ENCODE peak calls at places on chromosomes 12 and 14, in ten cellular contexts. One of them, this sample, is unnamed.

GRCh38 chr12:48985475-48985897 is 7.4 kb downstream of the WNT1 start:
- DNase-seq in HCT116: no peak
- DNase-seq in stomach: no peak
- DNase-seq in cardiac muscle cell: peak
- DNase-seq in transverse colon: peak
- DNase-seq in CD8-positive, alpha-beta T cell: no peak
- DNase-seq in ovary: no peak
- DNase-seq in tibial artery: no peak
- DNase-seq in tibial nerve: no peak
- DNase-seq in uterus: no peak
- DNase-seq in this sample: no peak

GRCh38 chr12:69204191-69204590 is 35.2 kb upstream of the CPSF6 start:
- DNase-seq in HCT116: no peak
- DNase-seq in stomach: no peak
- DNase-seq in cardiac muscle cell: no peak
- DNase-seq in transverse colon: no peak
- DNase-seq in CD8-positive, alpha-beta T cell: no peak
- DNase-seq in ovary: no peak
- DNase-seq in tibial artery: no peak
- DNase-seq in tibial nerve: no peak
- DNase-seq in uterus: no peak
- DNase-seq in this sample: peak

GRCh38 chr12:78530065-78530765 is 334.4 kb upstream of the SYT1 start:
- DNase-seq in HCT116: no peak
- DNase-seq in stomach: no peak
- DNase-seq in cardiac muscle cell: no peak
- DNase-seq in transverse colon: no peak
- DNase-seq in CD8-positive, alpha-beta T cell: no peak
- DNase-seq in ovary: no peak
- DNase-seq in tibial artery: no peak
- DNase-seq in tibial nerve: no peak
- DNase-seq in uterus: no peak
- DNase-seq in this sample: no peak

GRCh38 chr14:68977137-68977740 is 1.9 kb downstream of the ACTN1 start:
- DNase-seq in HCT116: no peak
- DNase-seq in stomach: no peak
- DNase-seq in cardiac muscle cell: peak
- DNase-seq in transverse colon: no peak
- DNase-seq in CD8-positive, alpha-beta T cell: no peak
- DNase-seq in ovary: no peak
- DNase-seq in tibial artery: peak
- DNase-seq in tibial nerve: no peak
- DNase-seq in uterus: no peak
- DNase-seq in this sample: no peak

GRCh38 chr12:10113920-10114319 is 15.1 kb upstream of the CLEC1A start:
- DNase-seq in HCT116: no peak
- DNase-seq in stomach: no peak
- DNase-seq in cardiac muscle cell: no peak
- DNase-seq in transverse colon: no peak
- DNase-seq in CD8-positive, alpha-beta T cell: no peak
- DNase-seq in ovary: no peak
- DNase-seq in tibial artery: no peak
- DNase-seq in tibial nerve: no peak
- DNase-seq in uterus: no peak
- DNase-seq in this sample: no peak

GRCh38 chr12:104805186-104805585 is 152.9 kb downstream of the SLC41A2 start:
- DNase-seq in HCT116: no peak
- DNase-seq in stomach: no peak
- DNase-seq in cardiac muscle cell: no peak
- DNase-seq in transverse colon: no peak
- DNase-seq in CD8-positive, alpha-beta T cell: no peak
- DNase-seq in ovary: no peak
- DNase-seq in tibial artery: no peak
- DNase-seq in tibial nerve: no peak
- DNase-seq in uterus: no peak
- DNase-seq in this sample: no peak

GRCh38 chr12:42420385-42420784 is 94.4 kb downstream of the PPHLN1 start:
- DNase-seq in HCT116: no peak
- DNase-seq in stomach: no peak
- DNase-seq in cardiac muscle cell: no peak
- DNase-seq in transverse colon: no peak
- DNase-seq in CD8-positive, alpha-beta T cell: no peak
- DNase-seq in ovary: no peak
- DNase-seq in tibial artery: no peak
- DNase-seq in tibial nerve: no peak
- DNase-seq in uterus: no peak
- DNase-seq in this sample: no peak

GRCh38 chr12:92553389-92553788 is 149.4 kb upstream of the PLEKHG7 start:
- DNase-seq in HCT116: no peak
- DNase-seq in stomach: peak
- DNase-seq in cardiac muscle cell: peak
- DNase-seq in transverse colon: no peak
- DNase-seq in CD8-positive, alpha-beta T cell: no peak
- DNase-seq in ovary: no peak
- DNase-seq in tibial artery: peak
- DNase-seq in tibial nerve: no peak
- DNase-seq in uterus: peak
- DNase-seq in this sample: no peak

GRCh38 chr14:51744372-51745150 is 92.9 kb downstream of the FRMD6 start:
- DNase-seq in HCT116: no peak
- DNase-seq in stomach: no peak
- DNase-seq in cardiac muscle cell: no peak
- DNase-seq in transverse colon: no peak
- DNase-seq in CD8-positive, alpha-beta T cell: no peak
- DNase-seq in ovary: no peak
- DNase-seq in tibial artery: no peak
- DNase-seq in tibial nerve: no peak
- DNase-seq in uterus: no peak
- DNase-seq in this sample: no peak

GRCh38 chr14:60561845-60562746 is 53.1 kb downstream of the SIX6 start:
- DNase-seq in HCT116: peak
- DNase-seq in stomach: peak
- DNase-seq in cardiac muscle cell: peak
- DNase-seq in transverse colon: peak
- DNase-seq in CD8-positive, alpha-beta T cell: no peak
- DNase-seq in ovary: no peak
- DNase-seq in tibial artery: peak
- DNase-seq in tibial nerve: peak
- DNase-seq in uterus: peak
- DNase-seq in this sample: no peak

GRCh38 chr12:66279127-66279712 is 23.1 kb upstream of the HELB start:
- DNase-seq in HCT116: peak
- DNase-seq in stomach: no peak
- DNase-seq in cardiac muscle cell: peak
- DNase-seq in transverse colon: no peak
- DNase-seq in CD8-positive, alpha-beta T cell: no peak
- DNase-seq in ovary: no peak
- DNase-seq in tibial artery: no peak
- DNase-seq in tibial nerve: no peak
- DNase-seq in uterus: no peak
- DNase-seq in this sample: no peak

GRCh38 chr12:21615441-21615840 is 10.8 kb upstream of the GYS2 start:
- DNase-seq in HCT116: no peak
- DNase-seq in stomach: no peak
- DNase-seq in cardiac muscle cell: no peak
- DNase-seq in transverse colon: no peak
- DNase-seq in CD8-positive, alpha-beta T cell: no peak
- DNase-seq in ovary: no peak
- DNase-seq in tibial artery: no peak
- DNase-seq in tibial nerve: no peak
- DNase-seq in uterus: no peak
- DNase-seq in this sample: no peak

GRCh38 chr14:58942516-58942915 is 246.0 kb upstream of the DAAM1 start:
- DNase-seq in HCT116: no peak
- DNase-seq in stomach: no peak
- DNase-seq in cardiac muscle cell: peak
- DNase-seq in transverse colon: no peak
- DNase-seq in CD8-positive, alpha-beta T cell: no peak
- DNase-seq in ovary: no peak
- DNase-seq in tibial artery: no peak
- DNase-seq in tibial nerve: no peak
- DNase-seq in uterus: no peak
- DNase-seq in this sample: no peak

GRCh38 chr14:64995291-64995690 is 8.6 kb downstream of the FNTB start:
- DNase-seq in HCT116: no peak
- DNase-seq in stomach: no peak
- DNase-seq in cardiac muscle cell: no peak
- DNase-seq in transverse colon: no peak
- DNase-seq in CD8-positive, alpha-beta T cell: no peak
- DNase-seq in ovary: no peak
- DNase-seq in tibial artery: no peak
- DNase-seq in tibial nerve: no peak
- DNase-seq in uterus: no peak
- DNase-seq in this sample: no peak

GRCh38 chr12:79547044-79547734 is 143.6 kb downstream of the PAWR start:
- DNase-seq in HCT116: peak
- DNase-seq in stomach: no peak
- DNase-seq in cardiac muscle cell: peak
- DNase-seq in transverse colon: peak
- DNase-seq in CD8-positive, alpha-beta T cell: no peak
- DNase-seq in ovary: no peak
- DNase-seq in tibial artery: no peak
- DNase-seq in tibial nerve: no peak
- DNase-seq in uterus: no peak
- DNase-seq in this sample: peak

GRCh38 chr12:74889563-74890236 is 319.9 kb downstream of the KCNC2 start:
- DNase-seq in HCT116: peak
- DNase-seq in stomach: no peak
- DNase-seq in cardiac muscle cell: no peak
- DNase-seq in transverse colon: no peak
- DNase-seq in CD8-positive, alpha-beta T cell: no peak
- DNase-seq in ovary: no peak
- DNase-seq in tibial artery: no peak
- DNase-seq in tibial nerve: no peak
- DNase-seq in uterus: no peak
- DNase-seq in this sample: no peak
- H3K27ac ChIP-seq in HCT116: peak
- H3K27ac ChIP-seq in stomach: no peak
- H3K27ac ChIP-seq in cardiac muscle cell: no peak
- H3K27ac ChIP-seq in transverse colon: no peak
- H3K27ac ChIP-seq in CD8-positive, alpha-beta T cell: no peak
- H3K27ac ChIP-seq in ovary: no peak
- H3K27ac ChIP-seq in tibial artery: no peak
- H3K27ac ChIP-seq in tibial nerve: no peak
- H3K27ac ChIP-seq in uterus: peak
- H3K27ac ChIP-seq in this sample: no peak

DNA sequence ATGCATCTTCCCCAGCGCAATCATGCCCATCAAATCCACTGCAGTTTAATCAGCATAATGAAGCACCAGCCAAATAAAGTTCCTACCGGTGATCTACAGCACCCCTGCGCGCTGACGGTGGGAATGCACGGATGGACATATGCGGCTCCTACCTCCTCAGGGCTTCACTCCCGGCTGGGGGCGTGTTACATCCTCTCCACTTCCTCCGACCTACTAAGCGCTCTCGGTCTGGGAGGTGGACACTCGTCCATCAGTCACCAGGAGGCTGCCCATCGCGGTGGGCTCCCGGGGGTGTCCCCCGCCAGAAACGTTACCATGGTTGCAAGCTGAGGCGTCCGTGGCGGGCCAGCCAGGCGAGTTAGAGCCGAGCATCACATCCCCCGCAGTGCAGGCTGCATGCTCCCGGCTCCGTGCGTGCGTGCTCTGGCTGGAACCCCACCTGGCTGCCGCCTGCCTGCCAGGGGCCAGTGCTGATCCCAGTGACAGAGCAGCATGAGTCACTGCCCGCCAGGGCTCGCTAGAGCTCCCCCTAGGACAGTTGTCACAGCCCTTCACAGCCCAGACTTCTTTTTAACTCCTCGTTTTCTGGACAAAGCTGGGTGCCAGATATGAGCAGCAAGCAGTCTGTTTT is 73.0 kb downstream of the CIT start:
- DNase-seq in HCT116: peak
- DNase-seq in stomach: peak
- DNase-seq in cardiac muscle cell: peak
- DNase-seq in transverse colon: no peak
- DNase-seq in CD8-positive, alpha-beta T cell: no peak
- DNase-seq in ovary: no peak
- DNase-seq in tibial artery: peak
- DNase-seq in tibial nerve: peak
- DNase-seq in uterus: no peak
- DNase-seq in this sample: peak
- H3K4me3 ChIP-seq in HCT116: no peak
- H3K4me3 ChIP-seq in stomach: peak
- H3K4me3 ChIP-seq in cardiac muscle cell: peak
- H3K4me3 ChIP-seq in transverse colon: peak
- H3K4me3 ChIP-seq in CD8-positive, alpha-beta T cell: no peak
- H3K4me3 ChIP-seq in ovary: no peak
- H3K4me3 ChIP-seq in tibial artery: peak
- H3K4me3 ChIP-seq in tibial nerve: peak
- H3K4me3 ChIP-seq in uterus: no peak
- H3K4me3 ChIP-seq in this sample: no peak

DNA sequence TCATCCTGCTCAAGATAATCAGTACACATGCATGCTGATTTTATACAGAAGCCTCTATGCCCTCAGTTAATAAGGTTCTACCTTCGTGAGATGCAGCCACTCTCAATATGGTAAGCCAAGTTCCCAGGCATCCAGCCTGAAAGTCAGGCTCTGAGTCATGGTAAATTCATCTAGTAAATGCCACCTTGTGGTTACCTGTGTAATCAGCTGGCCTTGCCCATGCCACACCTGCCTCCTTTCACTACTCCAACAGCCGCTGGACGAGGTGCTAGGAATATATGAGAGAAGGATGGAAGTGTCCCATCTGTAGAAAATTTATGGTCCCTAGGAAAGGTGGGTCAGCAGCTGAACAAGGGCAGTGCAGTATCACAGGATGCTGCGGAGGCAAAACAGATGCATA is 207.3 kb downstream of the SSPN start:
- DNase-seq in HCT116: peak
- DNase-seq in stomach: peak
- DNase-seq in cardiac muscle cell: no peak
- DNase-seq in transverse colon: peak
- DNase-seq in CD8-positive, alpha-beta T cell: no peak
- DNase-seq in ovary: no peak
- DNase-seq in tibial artery: no peak
- DNase-seq in tibial nerve: no peak
- DNase-seq in uterus: no peak
- DNase-seq in this sample: peak
- TF ChIP-seq CTCF in HCT116: peak
- TF ChIP-seq CTCF in stomach: peak
- TF ChIP-seq CTCF in cardiac muscle cell: no peak
- TF ChIP-seq CTCF in transverse colon: peak
- TF ChIP-seq CTCF in CD8-positive, alpha-beta T cell: no peak
- TF ChIP-seq CTCF in ovary: no peak
- TF ChIP-seq CTCF in tibial artery: no peak
- TF ChIP-seq CTCF in tibial nerve: no peak
- TF ChIP-seq CTCF in uterus: no peak
- TF ChIP-seq CTCF in this sample: no peak

DNA sequence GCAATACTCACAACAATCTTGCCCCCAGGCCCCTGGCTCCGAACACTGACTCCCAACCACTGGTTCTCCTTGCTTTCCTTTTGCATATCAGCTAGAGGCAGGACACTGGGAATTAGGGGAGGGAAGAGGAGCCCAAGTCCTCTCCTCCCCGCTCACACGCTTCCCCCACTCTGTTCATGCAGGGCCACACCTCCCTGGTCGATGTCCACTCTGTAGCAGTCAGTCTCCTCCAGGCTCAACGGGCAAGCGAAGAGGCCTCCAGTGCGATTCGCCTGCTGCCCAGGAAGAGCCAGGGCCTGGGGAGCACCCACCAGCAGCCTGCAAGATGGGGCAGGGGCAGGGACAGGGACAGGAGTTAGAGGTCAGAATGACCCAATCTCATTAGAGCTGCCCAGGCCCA is 4.8 kb downstream of the ITGA7 start:
- DNase-seq in HCT116: no peak
- DNase-seq in stomach: no peak
- DNase-seq in cardiac muscle cell: no peak
- DNase-seq in transverse colon: no peak
- DNase-seq in CD8-positive, alpha-beta T cell: no peak
- DNase-seq in ovary: no peak
- DNase-seq in tibial artery: no peak
- DNase-seq in tibial nerve: no peak
- DNase-seq in uterus: no peak
- DNase-seq in this sample: no peak
- H3K27ac ChIP-seq in HCT116: no peak
- H3K27ac ChIP-seq in stomach: peak
- H3K27ac ChIP-seq in cardiac muscle cell: no peak
- H3K27ac ChIP-seq in transverse colon: peak
- H3K27ac ChIP-seq in CD8-positive, alpha-beta T cell: no peak
- H3K27ac ChIP-seq in ovary: no peak
- H3K27ac ChIP-seq in tibial artery: peak
- H3K27ac ChIP-seq in tibial nerve: no peak
- H3K27ac ChIP-seq in uterus: peak
- H3K27ac ChIP-seq in this sample: peak